ENCODE peak calls at places on chromosome 6, in nine cellular contexts. Y is GM10248, Q is lower leg skin, O is type B pancreatic cell, M is fibroblast of villous mesenchyme, I is neural crest cell, W is astrocyte, R is IMR-90, J is HCT116. U is an unnamed sample.
A peak's percentile ranks its signal among the peaks of the same experiment; 100 is the strongest.

GRCh38 chr6:107962723-107963122 is 4.7 kb upstream of the SEC63 start:
- DNase-seq in R (no peak), W (no peak), I (no peak), Y (no peak), J (no peak), O (no peak), Q (no peak), M (no peak), U (no peak)

GRCh38 chr6:130421567-130421966 is 55.8 kb downstream of the TMEM200A start:
- DNase-seq in Y (no peak), R (peak; percentile 91), Q (no peak), O (no peak), W (peak; percentile 91), I (no peak), M (peak; percentile 72), J (no peak), U (no peak)

GRCh38 chr6:73657201-73657600 is 3.4 kb upstream of the SLC17A5 start:
- DNase-seq in Y (no peak), I (no peak), W (no peak), M (no peak), Q (no peak), O (no peak), R (no peak), J (peak; percentile 59), U (no peak)

GRCh38 chr6:80769101-80769500 is 662.6 kb downstream of the BCKDHB start:
- DNase-seq in O (no peak), Y (no peak), J (no peak), Q (no peak), R (peak; percentile 90), W (peak; percentile 60), M (peak; percentile 53), I (no peak), U (no peak)

GRCh38 chr6:135146160-135146920 is 34.8 kb upstream of the MYB start:
- DNase-seq in O (no peak), Y (no peak), I (no peak), J (no peak), Q (no peak), M (peak; percentile 39), W (peak; percentile 87), R (peak; percentile 80), U (no peak)

GRCh38 chr6:22071655-22072054 is 225.2 kb downstream of the PRL start:
- DNase-seq in I (peak; percentile 1), J (no peak), M (peak; percentile 58), O (no peak), W (peak; percentile 30), Q (no peak), Y (no peak), R (peak; percentile 66), U (no peak)

GRCh38 chr6:17101422-17102257 is at the start of gene STMND1:
- DNase-seq in Q (peak; percentile 29), M (peak; percentile 26), R (peak; percentile 27), Y (peak; percentile 30), O (peak; percentile 71), I (peak; percentile 17), J (no peak), W (peak; percentile 22), U (peak; percentile 55)

GRCh38 chr6:16929814-16930213 is 168.6 kb upstream of the ATXN1 start:
- DNase-seq in I (no peak), O (no peak), Q (no peak), M (peak; percentile 98), J (no peak), R (peak; percentile 99), Y (no peak), W (peak; percentile 98), U (no peak)

GRCh38 chr6:41638002-41638800 is at the start of gene MDFI:
- DNase-seq in J (no peak), I (peak; percentile 50), Y (no peak), O (no peak), R (no peak), Q (no peak), W (no peak), M (no peak), U (no peak)

DNA sequence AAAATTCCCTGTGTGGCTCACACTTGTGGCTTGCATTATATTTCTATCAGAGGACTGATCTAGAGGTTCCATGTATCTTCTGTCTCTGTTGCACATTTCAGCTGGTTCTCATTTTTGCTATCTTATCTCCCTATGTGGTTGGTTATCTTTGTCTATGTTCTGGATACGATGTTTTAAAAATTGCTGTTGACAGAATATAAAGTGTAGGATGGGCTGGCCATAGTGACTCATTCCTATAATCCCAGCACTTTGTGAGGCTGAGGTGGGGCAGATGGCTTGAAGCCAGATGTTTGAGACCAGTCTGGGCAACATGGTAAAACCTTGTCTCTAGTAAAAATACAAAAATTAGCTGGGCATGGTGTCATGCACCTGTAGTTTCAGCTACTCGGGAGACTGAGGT is 9.9 kb upstream of the ULBP3 start:
- DNase-seq in Q (no peak), M (peak; percentile 77), W (peak; percentile 52), Y (no peak), I (no peak), J (no peak), O (no peak), R (no peak), U (no peak)
- TF ChIP-seq CTCF in Q (no peak), M (no peak), W (no peak), Y (no peak), I (no peak), J (no peak), O (no peak), R (no peak), U (no peak)

DNA sequence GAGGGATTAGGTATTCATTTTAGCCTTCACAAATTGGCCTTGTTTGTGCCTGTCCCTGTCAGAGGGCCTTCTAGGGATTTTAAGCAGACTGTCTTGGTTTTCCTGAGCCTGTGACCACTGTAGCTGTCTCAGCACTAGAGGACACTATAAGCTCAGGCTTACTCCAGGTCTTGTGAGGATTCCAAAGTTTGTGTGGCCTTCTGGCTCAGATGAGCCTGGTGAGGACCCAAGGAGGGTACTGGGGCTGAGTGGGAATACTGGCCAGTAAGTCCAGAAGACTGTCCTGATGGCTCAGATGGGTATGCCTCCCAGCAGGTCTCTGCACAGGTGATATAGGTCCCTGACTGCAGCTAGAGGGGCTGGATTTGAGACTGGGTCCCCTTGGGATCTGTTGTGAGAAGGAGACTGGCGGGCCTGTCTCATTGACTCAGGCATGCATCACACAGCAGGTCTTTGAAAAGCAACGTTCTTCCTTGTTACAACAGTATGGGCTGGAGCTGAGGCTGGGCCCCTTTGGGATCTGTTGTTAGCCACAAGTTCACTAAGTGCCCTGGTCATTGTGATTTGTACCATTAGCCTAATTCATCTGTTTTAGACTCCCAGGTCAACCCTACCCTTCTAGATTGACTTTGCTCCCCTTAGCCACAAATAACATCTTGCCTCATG is 26.3 kb upstream of the TFB1M start:
- DNase-seq in Y (no peak), Q (no peak), R (peak; percentile 61), W (peak; percentile 62), O (no peak), J (peak; percentile 16), M (peak; percentile 58), I (no peak), U (no peak)
- TF ChIP-seq CTCF in Y (no peak), Q (no peak), R (peak; percentile 56), W (peak; percentile 59), O (peak; percentile 20), J (peak; percentile 24), M (peak; percentile 66), I (no peak), U (peak; percentile 27)

GRCh38 chr6:29517245-29517644 is 29.5 kb upstream of the MAS1L start:
- DNase-seq in Y (no peak), M (no peak), J (no peak), R (no peak), I (no peak), W (no peak), O (no peak), Q (no peak), U (no peak)

GRCh38 chr6:29520232-29520631 is 32.5 kb upstream of the MAS1L start:
- DNase-seq in Y (no peak), Q (no peak), M (no peak), I (no peak), J (no peak), O (no peak), R (no peak), W (no peak), U (no peak)

GRCh38 chr6:29519291-29520010 is 31.7 kb upstream of the MAS1L start:
- DNase-seq in Y (no peak), Q (no peak), I (no peak), O (peak; percentile 18), J (no peak), W (no peak), M (no peak), R (no peak), U (no peak)

GRCh38 chr6:29517728-29518440 is 30.1 kb upstream of the MAS1L start:
- DNase-seq in W (no peak), R (no peak), J (no peak), Q (no peak), Y (no peak), I (no peak), O (peak; percentile 24), M (no peak), U (no peak)

DNA sequence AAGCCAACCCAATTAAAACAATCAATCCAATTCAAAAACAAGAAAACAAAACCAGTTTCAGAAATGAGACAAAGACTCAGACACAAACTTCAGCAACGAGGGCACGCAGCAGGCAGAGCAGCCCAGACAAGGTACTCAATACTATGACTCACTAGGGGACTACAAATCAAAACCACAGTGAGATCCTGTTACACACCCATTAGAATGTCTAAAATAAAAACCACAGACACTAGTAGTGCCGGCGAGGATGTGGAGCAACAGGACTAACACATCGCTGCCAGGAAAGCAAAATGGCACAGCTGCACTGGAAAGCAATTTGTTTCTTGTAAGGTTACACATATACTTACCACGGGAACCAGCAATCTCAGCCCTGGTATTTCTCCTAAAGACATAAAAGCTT is 28.4 kb upstream of the MAS1L start:
- DNase-seq in Y (no peak), M (peak; percentile 4), W (peak; percentile 66), Q (no peak), J (peak; percentile 32), R (peak; percentile 5), I (no peak), O (no peak), U (no peak)
- TF ChIP-seq CTCF in Y (no peak), M (no peak), W (no peak), Q (no peak), J (no peak), R (no peak), I (no peak), O (no peak), U (no peak)

GRCh38 chr6:142387997-142388815 is 86.4 kb downstream of the ADGRG6 start:
- DNase-seq in Q (no peak), R (peak; percentile 74), W (peak; percentile 39), I (no peak), J (no peak), O (no peak), M (peak; percentile 72), Y (peak; percentile 12), U (peak; percentile 16)
- TF ChIP-seq CTCF in Q (no peak), R (peak; percentile 79), W (peak; percentile 76), I (peak; percentile 83), J (peak; percentile 56), O (peak; percentile 81), M (peak; percentile 71), Y (peak; percentile 50), U (peak; percentile 41)

DNA sequence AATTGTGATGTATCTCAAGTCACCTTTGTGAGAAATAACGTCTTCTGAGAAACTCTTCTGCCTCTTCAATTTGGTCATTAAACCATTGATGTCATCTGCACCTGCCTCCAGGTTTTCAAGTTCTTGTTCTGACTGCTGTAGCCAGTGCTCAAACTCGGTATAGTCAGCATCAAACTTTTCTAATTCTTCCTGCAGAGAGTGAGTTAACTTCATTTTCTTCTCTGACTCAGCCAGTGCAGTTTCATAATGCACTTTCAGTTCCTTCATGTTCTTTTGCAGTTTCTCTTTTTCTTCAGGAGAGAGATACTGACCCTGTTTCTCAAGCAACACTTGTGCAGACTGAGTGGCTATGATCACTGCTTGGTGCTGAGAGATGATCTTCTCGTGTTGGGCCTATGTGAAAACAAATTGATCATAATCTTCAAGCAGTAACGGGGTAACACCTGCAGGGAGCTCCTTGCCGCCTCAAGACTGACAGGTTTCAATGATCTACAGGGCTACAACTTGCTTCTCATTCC is 48.8 kb downstream of the DST start:
- DNase-seq in Q (no peak), W (no peak), J (no peak), O (no peak), Y (peak; percentile 70), R (peak; percentile 57), M (no peak), I (no peak), U (peak; percentile 63)
- TF ChIP-seq CTCF in Q (no peak), W (no peak), J (no peak), O (no peak), Y (no peak), R (no peak), M (no peak), I (no peak), U (no peak)